ENCODE peak calls at places on chromosomes 2 and 18, in eight cellular contexts. K, P, U, M, L, R, O and T are unnamed samples.

GRCh38 chr2:10620481-10620880 is 69.3 kb downstream of the NOL10 start:
- DNase-seq in K (no peak), P (no peak), U (peak), M (no peak), L (peak), R (no peak), O (no peak), T (no peak)

GRCh38 chr2:240571314-240571973 is 3.2 kb downstream of the RNPEPL1 start:
- DNase-seq in K (no peak), P (peak), U (no peak), M (no peak), L (no peak), R (no peak), O (peak), T (no peak)

GRCh38 chr2:199404841-199405240 is 52.9 kb downstream of the SATB2 start:
- DNase-seq in K (no peak), P (no peak), U (peak), M (no peak), L (no peak), R (no peak), O (no peak), T (no peak)

GRCh38 chr2:191811807-191812602 is 34.9 kb downstream of the CAVIN2 start:
- DNase-seq in K (peak), P (no peak), U (peak), M (peak), L (peak), R (peak), O (no peak), T (peak)

GRCh38 chr2:108615480-108616090 is 81.3 kb downstream of the LIMS1 start:
- DNase-seq in K (no peak), P (no peak), U (no peak), M (no peak), L (no peak), R (no peak), O (no peak), T (no peak)

GRCh38 chr2:195331124-195331523 is 325.9 kb upstream of the SLC39A10 start:
- DNase-seq in K (no peak), P (no peak), U (no peak), M (no peak), L (no peak), R (no peak), O (no peak), T (no peak)

GRCh38 chr18:26656944-26657536 is 108.7 kb upstream of the KCTD1 start:
- DNase-seq in K (peak), P (no peak), U (peak), M (no peak), L (peak), R (peak), O (peak), T (peak)

GRCh38 chr2:9618410-9618809 is 12.4 kb downstream of the YWHAQ start:
- DNase-seq in K (no peak), P (no peak), U (no peak), M (no peak), L (no peak), R (no peak), O (no peak), T (no peak)

GRCh38 chr2:38601463-38602135 is 1.1 kb downstream of the HNRNPLL start:
- DNase-seq in K (no peak), P (no peak), U (peak), M (no peak), L (no peak), R (no peak), O (no peak), T (no peak)